ENCODE peak calls at places on chromosome 20, in ten cellular contexts. One of them, this sample, is unnamed.

GRCh38 chr20:32574296-32575226 is 10.6 kb downstream of the NOL4L start:
- DNase-seq in A549: peak
- DNase-seq in AG10803: peak
- DNase-seq in foreskin fibroblast: peak
- DNase-seq in psoas muscle: no peak
- DNase-seq in mucosa of descending colon: no peak
- DNase-seq in astrocyte of the spinal cord: peak
- DNase-seq in stomach: no peak
- DNase-seq in ovary: no peak
- DNase-seq in endodermal cell: peak
- DNase-seq in this sample: no peak

GRCh38 chr20:17646901-17647301 is 35.1 kb downstream of the RRBP1 start:
- DNase-seq in A549: no peak
- DNase-seq in AG10803: no peak
- DNase-seq in foreskin fibroblast: no peak
- DNase-seq in psoas muscle: peak
- DNase-seq in mucosa of descending colon: no peak
- DNase-seq in astrocyte of the spinal cord: no peak
- DNase-seq in stomach: no peak
- DNase-seq in ovary: peak
- DNase-seq in endodermal cell: no peak
- DNase-seq in this sample: no peak

GRCh38 chr20:10861619-10862018 is 187.8 kb upstream of the JAG1 start:
- DNase-seq in A549: peak
- DNase-seq in AG10803: no peak
- DNase-seq in foreskin fibroblast: no peak
- DNase-seq in psoas muscle: no peak
- DNase-seq in mucosa of descending colon: peak
- DNase-seq in astrocyte of the spinal cord: peak
- DNase-seq in stomach: peak
- DNase-seq in ovary: no peak
- DNase-seq in endodermal cell: no peak
- DNase-seq in this sample: no peak

GRCh38 chr20:41293269-41294037 is 24.1 kb downstream of the ZHX3 start:
- DNase-seq in A549: no peak
- DNase-seq in AG10803: peak
- DNase-seq in foreskin fibroblast: peak
- DNase-seq in psoas muscle: no peak
- DNase-seq in mucosa of descending colon: no peak
- DNase-seq in astrocyte of the spinal cord: no peak
- DNase-seq in stomach: no peak
- DNase-seq in ovary: no peak
- DNase-seq in endodermal cell: no peak
- DNase-seq in this sample: no peak

GRCh38 chr20:20019123-20019522 is 2.0 kb downstream of the NAA20 start:
- DNase-seq in A549: no peak
- DNase-seq in AG10803: no peak
- DNase-seq in foreskin fibroblast: no peak
- DNase-seq in psoas muscle: no peak
- DNase-seq in mucosa of descending colon: no peak
- DNase-seq in astrocyte of the spinal cord: no peak
- DNase-seq in stomach: peak
- DNase-seq in ovary: no peak
- DNase-seq in endodermal cell: no peak
- DNase-seq in this sample: no peak

GRCh38 chr20:44651507-44652373 is at the start of gene ADA:
- DNase-seq in A549: peak
- DNase-seq in AG10803: peak
- DNase-seq in foreskin fibroblast: peak
- DNase-seq in psoas muscle: peak
- DNase-seq in mucosa of descending colon: peak
- DNase-seq in astrocyte of the spinal cord: peak
- DNase-seq in stomach: peak
- DNase-seq in ovary: peak
- DNase-seq in endodermal cell: peak
- DNase-seq in this sample: no peak

GRCh38 chr20:40816039-40816352 is 127.0 kb upstream of the MAFB start:
- DNase-seq in A549: no peak
- DNase-seq in AG10803: no peak
- DNase-seq in foreskin fibroblast: no peak
- DNase-seq in psoas muscle: no peak
- DNase-seq in mucosa of descending colon: no peak
- DNase-seq in astrocyte of the spinal cord: peak
- DNase-seq in stomach: no peak
- DNase-seq in ovary: no peak
- DNase-seq in endodermal cell: no peak
- DNase-seq in this sample: no peak

GRCh38 chr20:32327087-32327681 is 30.9 kb upstream of the ASXL1 start:
- DNase-seq in A549: no peak
- DNase-seq in AG10803: no peak
- DNase-seq in foreskin fibroblast: peak
- DNase-seq in psoas muscle: no peak
- DNase-seq in mucosa of descending colon: no peak
- DNase-seq in astrocyte of the spinal cord: peak
- DNase-seq in stomach: no peak
- DNase-seq in ovary: no peak
- DNase-seq in endodermal cell: no peak
- DNase-seq in this sample: no peak

GRCh38 chr20:20373046-20373706 is 5.3 kb downstream of the INSM1 start:
- DNase-seq in A549: no peak
- DNase-seq in AG10803: peak
- DNase-seq in foreskin fibroblast: peak
- DNase-seq in psoas muscle: no peak
- DNase-seq in mucosa of descending colon: no peak
- DNase-seq in astrocyte of the spinal cord: peak
- DNase-seq in stomach: no peak
- DNase-seq in ovary: no peak
- DNase-seq in endodermal cell: no peak
- DNase-seq in this sample: no peak

GRCh38 chr20:22343612-22344011 is 240.8 kb downstream of the FOXA2 start:
- DNase-seq in A549: no peak
- DNase-seq in AG10803: no peak
- DNase-seq in foreskin fibroblast: no peak
- DNase-seq in psoas muscle: no peak
- DNase-seq in mucosa of descending colon: no peak
- DNase-seq in astrocyte of the spinal cord: no peak
- DNase-seq in stomach: no peak
- DNase-seq in ovary: no peak
- DNase-seq in endodermal cell: no peak
- DNase-seq in this sample: no peak

GRCh38 chr20:34579936-34580587 is 21.5 kb downstream of the MAP1LC3A start:
- DNase-seq in A549: no peak
- DNase-seq in AG10803: peak
- DNase-seq in foreskin fibroblast: no peak
- DNase-seq in psoas muscle: no peak
- DNase-seq in mucosa of descending colon: peak
- DNase-seq in astrocyte of the spinal cord: peak
- DNase-seq in stomach: peak
- DNase-seq in ovary: no peak
- DNase-seq in endodermal cell: no peak
- DNase-seq in this sample: no peak

GRCh38 chr20:5353624-5354496 is 37.1 kb upstream of the PROKR2 start:
- DNase-seq in A549: peak
- DNase-seq in AG10803: peak
- DNase-seq in foreskin fibroblast: peak
- DNase-seq in psoas muscle: no peak
- DNase-seq in mucosa of descending colon: no peak
- DNase-seq in astrocyte of the spinal cord: peak
- DNase-seq in stomach: no peak
- DNase-seq in ovary: no peak
- DNase-seq in endodermal cell: no peak
- DNase-seq in this sample: no peak

GRCh38 chr20:43974665-43975064 is 60.0 kb downstream of the TOX2 start:
- DNase-seq in A549: no peak
- DNase-seq in AG10803: no peak
- DNase-seq in foreskin fibroblast: no peak
- DNase-seq in psoas muscle: no peak
- DNase-seq in mucosa of descending colon: no peak
- DNase-seq in astrocyte of the spinal cord: no peak
- DNase-seq in stomach: no peak
- DNase-seq in ovary: no peak
- DNase-seq in endodermal cell: no peak
- DNase-seq in this sample: no peak

GRCh38 chr20:62370115-62370806 is 3.1 kb upstream of the LAMA5 start:
- DNase-seq in A549: no peak
- DNase-seq in AG10803: peak
- DNase-seq in foreskin fibroblast: peak
- DNase-seq in psoas muscle: no peak
- DNase-seq in mucosa of descending colon: no peak
- DNase-seq in astrocyte of the spinal cord: peak
- DNase-seq in stomach: peak
- DNase-seq in ovary: no peak
- DNase-seq in endodermal cell: no peak
- DNase-seq in this sample: no peak

GRCh38 chr20:62921119-62921687 is 5.1 kb downstream of the DIDO1 start:
- DNase-seq in A549: peak
- DNase-seq in AG10803: peak
- DNase-seq in foreskin fibroblast: no peak
- DNase-seq in psoas muscle: peak
- DNase-seq in mucosa of descending colon: peak
- DNase-seq in astrocyte of the spinal cord: peak
- DNase-seq in stomach: peak
- DNase-seq in ovary: no peak
- DNase-seq in endodermal cell: peak
- DNase-seq in this sample: no peak

DNA sequence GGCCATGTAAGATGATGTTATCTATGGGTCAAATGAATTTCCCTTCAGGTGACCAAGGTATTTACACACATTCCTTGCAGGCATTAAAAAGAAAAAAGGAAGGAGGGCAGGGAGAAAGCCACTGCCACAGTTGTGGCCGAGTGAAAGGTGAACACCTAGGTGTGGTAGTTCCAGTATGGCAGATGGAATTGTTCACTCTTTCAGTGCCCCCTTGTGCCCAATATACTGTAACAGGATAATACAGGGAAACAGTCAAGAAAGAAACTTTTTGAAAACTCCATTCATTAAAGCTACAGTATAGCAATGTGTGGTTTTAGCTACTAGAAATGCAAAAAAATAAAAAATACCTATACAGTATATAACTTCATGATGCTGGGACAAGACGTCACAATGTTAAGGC is 52.1 kb downstream of the BMP2 start:
- DNase-seq in A549: no peak
- DNase-seq in AG10803: no peak
- DNase-seq in foreskin fibroblast: no peak
- DNase-seq in psoas muscle: no peak
- DNase-seq in mucosa of descending colon: peak
- DNase-seq in astrocyte of the spinal cord: no peak
- DNase-seq in stomach: no peak
- DNase-seq in ovary: no peak
- DNase-seq in endodermal cell: no peak
- DNase-seq in this sample: no peak
- TF ChIP-seq CTCF in A549: no peak
- TF ChIP-seq CTCF in AG10803: peak
- TF ChIP-seq CTCF in foreskin fibroblast: no peak
- TF ChIP-seq CTCF in psoas muscle: no peak
- TF ChIP-seq CTCF in mucosa of descending colon: no peak
- TF ChIP-seq CTCF in astrocyte of the spinal cord: peak
- TF ChIP-seq CTCF in stomach: no peak
- TF ChIP-seq CTCF in ovary: no peak
- TF ChIP-seq CTCF in endodermal cell: peak
- TF ChIP-seq CTCF in this sample: no peak

DNA sequence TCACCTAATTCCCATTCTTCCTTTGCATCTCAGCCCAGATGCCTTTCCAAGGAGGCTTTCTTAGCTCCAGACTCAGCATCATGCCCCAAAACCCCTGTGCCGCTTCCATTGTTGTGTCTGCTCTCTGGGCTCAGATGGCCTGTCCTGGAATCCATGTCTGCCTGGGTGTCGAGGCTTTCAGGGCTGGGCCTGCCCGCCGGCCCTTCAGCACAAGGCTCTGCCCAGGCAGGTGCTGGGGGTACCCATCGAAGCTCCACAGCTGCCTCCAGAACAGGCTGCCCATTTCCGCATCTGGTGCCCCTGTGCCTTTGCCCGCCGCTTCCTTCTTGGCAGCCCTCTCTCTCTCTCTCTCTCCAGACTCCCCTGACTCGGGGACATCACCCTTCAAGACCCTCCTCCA is 1.2 kb downstream of the CPXM1 start:
- DNase-seq in A549: no peak
- DNase-seq in AG10803: no peak
- DNase-seq in foreskin fibroblast: no peak
- DNase-seq in psoas muscle: no peak
- DNase-seq in mucosa of descending colon: no peak
- DNase-seq in astrocyte of the spinal cord: no peak
- DNase-seq in stomach: no peak
- DNase-seq in ovary: no peak
- DNase-seq in endodermal cell: peak
- DNase-seq in this sample: no peak
- H3K4me3 ChIP-seq in A549: no peak
- H3K4me3 ChIP-seq in AG10803: no peak
- H3K4me3 ChIP-seq in foreskin fibroblast: peak
- H3K4me3 ChIP-seq in psoas muscle: peak
- H3K4me3 ChIP-seq in mucosa of descending colon: no peak
- H3K4me3 ChIP-seq in astrocyte of the spinal cord: peak
- H3K4me3 ChIP-seq in stomach: peak
- H3K4me3 ChIP-seq in ovary: peak
- H3K4me3 ChIP-seq in endodermal cell: peak
- H3K4me3 ChIP-seq in this sample: peak

DNA sequence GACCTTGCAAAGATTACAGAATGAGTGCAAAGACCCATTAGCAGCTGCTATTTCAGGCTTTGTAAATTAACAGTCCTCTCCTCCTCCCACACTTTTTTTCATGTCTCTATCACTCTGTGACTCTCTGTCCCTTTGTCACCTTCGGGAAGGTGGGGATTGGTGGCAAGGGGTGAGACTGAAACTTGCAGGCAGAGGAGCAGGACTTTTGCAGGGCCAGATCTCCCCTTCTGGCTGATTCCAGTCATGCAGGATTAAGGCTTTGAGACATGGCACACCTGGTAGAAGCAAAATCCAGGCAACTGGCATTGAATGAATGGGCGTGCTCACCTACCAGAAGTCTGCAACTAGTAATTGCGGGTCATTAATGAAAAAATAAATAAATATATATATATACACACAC is 222.7 kb downstream of the TSHZ2 start:
- DNase-seq in A549: no peak
- DNase-seq in AG10803: no peak
- DNase-seq in foreskin fibroblast: no peak
- DNase-seq in psoas muscle: no peak
- DNase-seq in mucosa of descending colon: no peak
- DNase-seq in astrocyte of the spinal cord: no peak
- DNase-seq in stomach: no peak
- DNase-seq in ovary: no peak
- DNase-seq in endodermal cell: peak
- DNase-seq in this sample: no peak
- TF ChIP-seq CTCF in A549: no peak
- TF ChIP-seq CTCF in AG10803: no peak
- TF ChIP-seq CTCF in foreskin fibroblast: no peak
- TF ChIP-seq CTCF in psoas muscle: no peak
- TF ChIP-seq CTCF in mucosa of descending colon: no peak
- TF ChIP-seq CTCF in astrocyte of the spinal cord: no peak
- TF ChIP-seq CTCF in stomach: no peak
- TF ChIP-seq CTCF in ovary: no peak
- TF ChIP-seq CTCF in endodermal cell: peak
- TF ChIP-seq CTCF in this sample: no peak

DNA sequence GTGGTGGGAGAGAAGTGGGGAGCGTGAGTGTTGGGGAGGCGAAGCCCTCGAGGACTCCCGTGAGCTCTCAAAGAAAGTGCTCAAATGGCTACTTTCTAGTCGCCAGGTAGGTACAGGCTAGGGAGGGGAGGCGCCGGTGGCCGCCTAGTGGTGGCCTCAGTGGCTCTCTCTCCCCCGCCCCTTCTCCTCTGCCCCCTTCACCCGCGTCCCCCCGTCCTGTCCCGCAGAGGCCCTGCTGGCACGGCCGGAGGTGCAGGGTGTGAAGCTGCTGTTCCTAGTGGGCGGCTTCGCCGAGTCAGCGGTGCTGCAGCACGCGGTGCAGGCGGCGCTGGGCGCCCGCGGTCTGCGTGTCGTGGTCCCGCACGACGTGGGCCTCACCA is 16.3 kb downstream of the ADISSP start:
- DNase-seq in A549: no peak
- DNase-seq in AG10803: no peak
- DNase-seq in foreskin fibroblast: no peak
- DNase-seq in psoas muscle: no peak
- DNase-seq in mucosa of descending colon: no peak
- DNase-seq in astrocyte of the spinal cord: no peak
- DNase-seq in stomach: no peak
- DNase-seq in ovary: no peak
- DNase-seq in endodermal cell: peak
- DNase-seq in this sample: no peak
- H3K4me3 ChIP-seq in A549: no peak
- H3K4me3 ChIP-seq in AG10803: no peak
- H3K4me3 ChIP-seq in foreskin fibroblast: no peak
- H3K4me3 ChIP-seq in psoas muscle: peak
- H3K4me3 ChIP-seq in mucosa of descending colon: no peak
- H3K4me3 ChIP-seq in astrocyte of the spinal cord: no peak
- H3K4me3 ChIP-seq in stomach: no peak
- H3K4me3 ChIP-seq in ovary: no peak
- H3K4me3 ChIP-seq in endodermal cell: peak
- H3K4me3 ChIP-seq in this sample: peak